ENCODE peak calls at places on chromosomes 1 and 21, in four cellular contexts. I is heart left ventricle, E is thoracic aorta, Y is brain microvascular endothelial cell. W is an unnamed sample.

GRCh38 chr1:219771039-219771438 is 157.3 kb downstream of the SLC30A10 start:
- DNase-seq in I (no peak), E (no peak), Y (peak; percentile 98), W (peak; percentile 98)

GRCh38 chr1:22806584-22806983 is 95.9 kb downstream of the EPHB2 start:
- DNase-seq in I (peak; percentile 1), E (no peak), Y (no peak), W (no peak)

GRCh38 chr1:112849967-112850641 is 105.9 kb downstream of the SLC16A1 start:
- DNase-seq in I (no peak), E (no peak), Y (no peak), W (no peak)

GRCh38 chr1:217717959-217718358 is 86.8 kb downstream of the SPATA17 start:
- DNase-seq in I (no peak), E (no peak), Y (no peak), W (no peak)

GRCh38 chr1:31718519-31718918 is 14.7 kb upstream of the COL16A1 start:
- DNase-seq in I (no peak), E (no peak), Y (no peak), W (no peak)

GRCh38 chr1:207815913-207816312 is 64.1 kb downstream of the CD46 start:
- DNase-seq in I (no peak), E (no peak), Y (peak; percentile 36), W (no peak)

GRCh38 chr1:31368611-31369107 is 4.2 kb downstream of the FABP3 start:
- DNase-seq in I (peak; percentile 79), E (no peak), Y (no peak), W (no peak)

GRCh38 chr1:88867743-88868521 is 23.4 kb downstream of the GTF2B start:
- DNase-seq in I (no peak), E (no peak), Y (peak; percentile 3), W (no peak)

GRCh38 chr21:32386195-32386870 is 6.5 kb downstream of the URB1 start:
- DNase-seq in I (peak; percentile 73), E (peak; percentile 28), Y (no peak), W (peak; percentile 55)

GRCh38 chr1:87852410-87853202 is 523.9 kb downstream of the LMO4 start:
- DNase-seq in I (no peak), E (no peak), Y (no peak), W (no peak)

GRCh38 chr1:44318097-44319088 is 36.7 kb downstream of the ERI3 start:
- DNase-seq in I (no peak), E (no peak), Y (peak; percentile 21), W (peak; percentile 75)

GRCh38 chr1:159011701-159012100 is 2.0 kb downstream of the IFI16 start:
- DNase-seq in I (no peak), E (no peak), Y (no peak), W (no peak)

GRCh38 chr1:169245706-169246105 is 121.9 kb downstream of the NME7 start:
- DNase-seq in I (no peak), E (no peak), Y (no peak), W (no peak)

GRCh38 chr21:38930838-38931237 is 125.1 kb downstream of the ETS2 start:
- DNase-seq in I (no peak), E (no peak), Y (no peak), W (no peak)

GRCh38 chr21:45531393-45532215 is 10.6 kb downstream of the SLC19A1 start:
- DNase-seq in I (peak; percentile 19), E (no peak), Y (no peak), W (no peak)

GRCh38 chr21:46322351-46323226 is 1.1 kb downstream of the C21orf58 start:
- DNase-seq in I (no peak), E (no peak), Y (peak; percentile 42), W (no peak)

GRCh38 chr1:7573481-7573880 is 197.6 kb upstream of the VAMP3 start:
- DNase-seq in I (peak; percentile 11), E (no peak), Y (no peak), W (no peak)

GRCh38 chr1:21325231-21325718 is 35.0 kb upstream of the ECE1 start:
- DNase-seq in I (no peak), E (no peak), Y (no peak), W (no peak)

GRCh38 chr1:244599937-244600350 is 53.0 kb upstream of the DESI2 start:
- DNase-seq in I (no peak), E (peak; percentile 6), Y (peak; percentile 93), W (peak; percentile 94)

GRCh38 chr21:33892853-33893252 is 22.8 kb downstream of the ATP5PO start:
- DNase-seq in I (no peak), E (no peak), Y (no peak), W (no peak)

GRCh38 chr1:75785320-75785963 is 614 bp upstream of the RABGGTB start:
- DNase-seq in I (no peak), E (no peak), Y (no peak), W (no peak)

GRCh38 chr1:26862781-26863676 is at the start of gene SFN:
- DNase-seq in I (no peak), E (no peak), Y (no peak), W (peak; percentile 91)

GRCh38 chr1:161728376-161729226 is 7.3 kb downstream of the FCRLB start:
- DNase-seq in I (no peak), E (no peak), Y (no peak), W (no peak)

GRCh38 chr1:161723459-161724149 is 2.3 kb downstream of the FCRLB start:
- DNase-seq in I (no peak), E (no peak), Y (no peak), W (peak; percentile 48)

GRCh38 chr1:161726631-161727342 is 5.4 kb downstream of the FCRLB start:
- DNase-seq in I (peak; percentile 89), E (peak; percentile 63), Y (peak; percentile 77), W (peak; percentile 80)

GRCh38 chr1:161727343-161727924 is 6.1 kb downstream of the FCRLB start:
- DNase-seq in I (no peak), E (no peak), Y (peak; percentile 79), W (no peak)

DNA sequence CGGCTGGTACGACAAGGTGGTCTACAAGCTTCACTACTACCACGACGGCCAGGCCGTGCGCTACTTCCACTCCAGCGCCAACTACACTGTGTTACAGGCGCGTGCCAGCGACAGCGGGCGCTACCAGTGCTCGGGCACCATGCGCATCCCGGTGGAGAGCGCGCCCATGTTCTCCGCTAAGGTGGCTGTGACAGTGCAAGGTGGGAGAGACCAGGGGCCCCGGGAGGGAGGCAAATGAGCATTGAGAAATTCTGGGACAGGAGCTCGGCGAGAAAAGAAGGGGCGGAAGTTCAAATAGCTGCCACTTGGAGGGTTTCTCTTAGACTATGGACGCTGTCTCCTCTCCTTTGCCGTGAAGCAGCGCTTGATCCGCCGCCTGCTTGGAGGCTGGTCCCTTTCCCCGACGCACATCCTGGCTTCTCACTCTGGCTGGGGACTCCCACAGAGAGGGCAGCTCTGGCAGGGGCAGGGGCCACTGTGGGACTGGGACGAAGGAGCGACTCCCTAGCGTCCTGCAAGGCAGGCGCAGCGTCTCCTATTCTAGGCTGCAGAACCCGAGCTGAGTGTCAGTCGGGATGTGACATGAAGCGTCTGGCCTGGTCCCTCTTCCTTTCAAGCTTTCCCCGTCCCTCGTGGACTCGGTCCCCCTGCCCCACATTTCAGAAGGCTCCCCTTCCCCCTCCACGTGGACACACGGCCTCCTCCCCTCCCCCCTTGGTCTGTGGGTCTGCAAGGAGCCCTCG is 4.7 kb downstream of the FCRLB start:
- DNase-seq in I (peak; percentile 53), E (no peak), Y (peak; percentile 34), W (peak; percentile 19)
- TF ChIP-seq CTCF in I (no peak), E (peak; percentile 37), Y (peak; percentile 53), W (peak; percentile 24)

GRCh38 chr21:34962136-34962535 is 87.0 kb downstream of the RUNX1 start:
- DNase-seq in I (no peak), E (no peak), Y (no peak), W (no peak)
- H3K27ac ChIP-seq in I (no peak overlapping the region), E (no peak overlapping the region), Y (no peak overlapping the region), W (no peak overlapping the region)

DNA sequence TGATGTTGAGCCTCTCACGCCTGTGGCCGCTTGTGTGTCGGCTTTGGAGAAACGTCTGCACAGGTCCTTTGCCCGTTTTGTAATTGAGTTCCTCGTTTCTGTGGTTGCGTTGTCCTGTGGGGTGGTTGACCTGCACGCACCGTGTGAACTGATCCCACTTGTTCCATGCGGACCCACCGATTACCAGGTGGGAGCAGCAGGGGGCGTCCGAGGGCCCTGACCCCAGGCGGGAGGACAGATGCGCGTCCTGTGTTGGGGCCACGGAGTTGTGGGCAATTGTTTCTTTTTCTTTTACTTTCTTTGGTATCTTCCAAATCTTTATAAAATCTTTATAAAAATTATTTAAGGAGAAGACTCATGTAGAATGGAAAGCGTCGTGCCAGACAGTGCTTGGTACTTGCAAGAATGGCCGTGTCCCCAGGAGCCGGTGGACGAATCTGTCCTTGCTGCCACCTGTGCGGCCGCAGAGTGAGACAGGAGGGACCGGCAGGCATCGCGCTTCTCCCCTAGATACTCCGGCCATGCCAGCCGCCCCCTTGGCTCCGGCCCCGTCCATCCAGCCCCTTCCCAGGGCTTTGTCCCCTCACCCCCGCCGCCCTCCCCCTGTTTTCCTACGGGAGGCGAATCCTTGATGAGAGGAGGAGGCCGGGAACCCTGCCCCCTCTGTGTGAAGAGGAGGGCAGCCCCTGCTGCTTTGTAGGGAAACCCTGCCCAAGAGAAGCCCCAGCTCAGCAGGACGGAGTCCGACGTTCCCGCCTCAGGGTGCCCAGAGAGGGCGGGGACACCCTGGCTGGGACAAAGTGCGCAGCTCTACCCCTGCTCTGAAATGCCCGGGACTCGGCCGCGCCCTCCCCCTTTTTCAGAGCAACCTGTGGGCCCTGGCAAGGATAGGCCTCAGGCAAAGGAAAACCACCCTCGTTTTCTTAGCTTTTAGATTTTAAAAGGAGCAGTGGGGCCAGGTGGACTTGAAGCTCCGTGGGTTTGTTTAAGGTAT is 41.7 kb downstream of the PRKCZ start:
- DNase-seq in I (peak; percentile 55), E (no peak), Y (peak; percentile 14), W (no peak)
- TF ChIP-seq CTCF in I (peak; percentile 48), E (peak; percentile 32), Y (peak; percentile 81), W (peak; percentile 28)

DNA sequence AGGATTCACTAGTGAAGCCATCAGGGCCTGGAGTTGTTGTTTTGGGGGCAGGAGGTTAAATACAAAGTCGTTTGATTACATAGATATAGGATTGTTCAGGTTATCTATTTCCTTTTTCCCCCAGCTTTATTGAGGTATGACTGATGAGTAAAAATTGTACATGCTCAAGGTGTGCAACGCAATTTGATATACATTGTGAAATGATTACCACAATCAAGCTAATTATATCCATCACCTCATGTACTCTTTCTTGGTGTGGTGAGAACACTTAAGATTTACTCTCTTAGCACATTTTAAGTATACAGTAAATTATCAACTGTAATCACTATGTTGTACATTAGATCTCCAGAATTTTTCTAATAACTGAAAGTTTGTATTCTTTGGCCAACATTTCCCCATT is 6.0 kb downstream of the FGGY start:
- DNase-seq in I (no peak), E (no peak), Y (no peak), W (no peak)
- H3K27ac ChIP-seq in I (no peak overlapping the region), E (no peak overlapping the region), Y (no peak overlapping the region), W (no peak overlapping the region)

DNA sequence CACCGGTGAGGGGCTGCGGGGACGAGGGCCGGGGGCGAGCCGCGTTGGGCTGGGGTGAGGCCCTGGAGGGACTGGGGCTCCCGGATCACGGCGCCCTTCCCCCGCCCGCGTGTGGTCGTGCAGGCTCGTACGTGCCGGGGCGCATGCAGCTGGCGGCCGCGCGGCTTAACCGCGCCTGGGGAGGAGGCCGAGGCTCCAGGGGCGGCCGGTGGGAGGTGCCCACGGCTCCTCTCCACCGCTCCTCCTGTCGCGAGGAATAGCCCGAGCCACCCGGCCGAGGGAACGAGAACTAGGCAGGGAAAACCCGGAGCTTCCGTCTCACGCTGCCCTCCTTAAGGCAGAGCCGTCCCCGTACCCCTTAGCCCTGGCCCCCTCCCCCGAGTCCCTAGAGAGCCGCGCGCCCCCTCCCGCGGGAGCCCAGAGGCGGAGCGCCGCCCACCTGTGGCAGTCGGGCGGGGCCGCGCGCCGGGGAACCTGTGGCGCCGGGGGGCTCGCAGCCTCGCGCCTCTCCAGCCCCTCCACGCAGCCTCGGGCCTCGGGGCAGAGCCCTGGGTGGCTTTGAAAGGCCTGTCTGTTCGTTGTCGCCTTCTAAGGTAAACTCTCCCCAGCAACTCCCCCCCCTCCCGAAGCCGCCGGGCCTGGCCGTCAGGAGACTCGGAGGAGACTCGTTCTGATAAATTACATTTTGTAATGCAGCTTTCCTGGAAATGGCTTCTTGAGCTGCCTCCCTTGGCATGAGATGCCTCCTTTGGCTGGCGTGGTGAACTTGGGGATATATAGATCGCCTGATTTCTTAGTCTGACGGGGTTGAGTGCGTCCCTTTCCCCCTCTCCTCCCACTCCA is 766 bp downstream of the AK4 start:
- DNase-seq in I (peak; percentile 66), E (no peak), Y (no peak), W (peak; percentile 41)
- TF ChIP-seq CTCF in I (no peak), E (no peak), Y (no peak), W (peak; percentile 26)

W was measured in RWPE1.